ENCODE peak calls at places on chromosomes 16 and 17, in six cellular contexts. E is tibial nerve, L is stomach, Q is uterus, T is A549, M is body of pancreas. C is an unnamed sample.

GRCh38 chr17:57407287-57408063 is 151.2 kb downstream of the MSI2 start:
- DNase-seq in M (no peak), Q (no peak), T (no peak), E (no peak), L (peak; percentile 29), C (peak; percentile 69)

GRCh38 chr16:86701286-86701975 is 123.1 kb downstream of the FOXL1 start:
- DNase-seq in M (no peak), L (no peak), E (no peak), T (no peak), Q (no peak), C (no peak)

GRCh38 chr17:77637807-77638182 is 320.7 kb upstream of the TNRC6C start:
- DNase-seq in T (no peak), M (no peak), E (no peak), L (no peak), Q (no peak), C (no peak)

GRCh38 chr17:74768763-74769114 is 7.4 kb downstream of the NAT9 start:
- DNase-seq in Q (no peak), T (no peak), M (no peak), L (no peak), E (no peak), C (no peak)

GRCh38 chr17:35423761-35424160 is 8.5 kb downstream of the SLFN12 start:
- DNase-seq in T (no peak), M (no peak), Q (no peak), E (no peak), L (no peak), C (no peak)

GRCh38 chr17:80854220-80854619 is 137.4 kb upstream of the CHMP6 start:
- DNase-seq in T (no peak), M (no peak), L (no peak), Q (no peak), E (no peak), C (no peak)

GRCh38 chr17:32944248-32945020 is 16.5 kb downstream of the TMEM98 start:
- DNase-seq in M (no peak), L (no peak), T (no peak), E (no peak), Q (no peak), C (no peak)

GRCh38 chr16:27505297-27506236 is 44.1 kb downstream of the GTF3C1 start:
- DNase-seq in L (no peak), Q (no peak), E (no peak), M (no peak), T (no peak), C (peak; percentile 79)

GRCh38 chr16:24537474-24538337 is 1.7 kb upstream of the RBBP6 start:
- DNase-seq in T (peak; percentile 80), M (no peak), L (no peak), Q (no peak), E (no peak), C (no peak)

GRCh38 chr17:62627904-62628603 is 584 bp downstream of the MRC2 start:
- DNase-seq in L (no peak), E (no peak), Q (peak; percentile 85), T (peak; percentile 66), M (no peak), C (peak; percentile 23)

GRCh38 chr17:54117452-54117851 is 294.7 kb downstream of the KIF2B start:
- DNase-seq in Q (no peak), T (no peak), M (no peak), E (no peak), L (no peak), C (no peak)

GRCh38 chr17:46848534-46848933 is 2.8 kb upstream of the WNT9B start:
- DNase-seq in T (no peak), E (no peak), Q (no peak), L (no peak), M (no peak), C (no peak)

GRCh38 chr16:2115591-2115973 is 20.1 kb downstream of the PKD1 start:
- DNase-seq in Q (no peak), L (no peak), E (no peak), T (no peak), M (no peak), C (no peak)

GRCh38 chr16:15041260-15042011 is 14.4 kb downstream of the NTAN1 start:
- DNase-seq in T (no peak), E (peak; percentile 70), Q (peak; percentile 57), M (peak; percentile 57), L (peak; percentile 78), C (peak; percentile 78)

GRCh38 chr16:72677662-72678447 is 370.1 kb downstream of the ZFHX3 start:
- DNase-seq in E (no peak), Q (no peak), L (no peak), M (no peak), T (no peak), C (no peak)

GRCh38 chr16:51465026-51465425 is 314.0 kb upstream of the SALL1 start:
- DNase-seq in L (no peak), E (no peak), Q (no peak), T (no peak), M (no peak), C (no peak)

GRCh38 chr17:39716879-39717536 is 13.3 kb downstream of the MIEN1 start:
- DNase-seq in E (no peak), T (no peak), M (peak; percentile 45), L (peak; percentile 81), Q (no peak), C (peak; percentile 81)

GRCh38 chr16:2971134-2971984 is 2.2 kb downstream of the PAQR4 start:
- DNase-seq in Q (no peak), L (no peak), E (no peak), T (no peak), M (no peak), C (no peak)

GRCh38 chr16:69187891-69188451 is 1.0 kb downstream of the SNTB2 start:
- DNase-seq in T (peak; percentile 34), E (peak; percentile 48), M (peak; percentile 41), Q (peak; percentile 48), L (peak; percentile 43), C (peak; percentile 48)

GRCh38 chr17:13306310-13306962 is 288.6 kb upstream of the ELAC2 start:
- DNase-seq in T (peak; percentile 81), E (no peak), Q (no peak), L (no peak), M (peak; percentile 50), C (no peak)

GRCh38 chr17:71402661-71403141 is 718.1 kb upstream of the SOX9 start:
- DNase-seq in Q (no peak), M (no peak), T (peak; percentile 17), L (no peak), E (no peak), C (no peak)

GRCh38 chr17:7176870-7177209 is 2.3 kb downstream of the ASGR1 start:
- DNase-seq in T (no peak), Q (no peak), M (no peak), L (no peak), E (no peak), C (no peak)
- H3K4me3 ChIP-seq in T (peak overlapping the region; percentile 54), Q (no peak overlapping the region), M (no peak overlapping the region), L (peak overlapping the region; percentile 24), E (no peak overlapping the region), C (no peak overlapping the region)

DNA sequence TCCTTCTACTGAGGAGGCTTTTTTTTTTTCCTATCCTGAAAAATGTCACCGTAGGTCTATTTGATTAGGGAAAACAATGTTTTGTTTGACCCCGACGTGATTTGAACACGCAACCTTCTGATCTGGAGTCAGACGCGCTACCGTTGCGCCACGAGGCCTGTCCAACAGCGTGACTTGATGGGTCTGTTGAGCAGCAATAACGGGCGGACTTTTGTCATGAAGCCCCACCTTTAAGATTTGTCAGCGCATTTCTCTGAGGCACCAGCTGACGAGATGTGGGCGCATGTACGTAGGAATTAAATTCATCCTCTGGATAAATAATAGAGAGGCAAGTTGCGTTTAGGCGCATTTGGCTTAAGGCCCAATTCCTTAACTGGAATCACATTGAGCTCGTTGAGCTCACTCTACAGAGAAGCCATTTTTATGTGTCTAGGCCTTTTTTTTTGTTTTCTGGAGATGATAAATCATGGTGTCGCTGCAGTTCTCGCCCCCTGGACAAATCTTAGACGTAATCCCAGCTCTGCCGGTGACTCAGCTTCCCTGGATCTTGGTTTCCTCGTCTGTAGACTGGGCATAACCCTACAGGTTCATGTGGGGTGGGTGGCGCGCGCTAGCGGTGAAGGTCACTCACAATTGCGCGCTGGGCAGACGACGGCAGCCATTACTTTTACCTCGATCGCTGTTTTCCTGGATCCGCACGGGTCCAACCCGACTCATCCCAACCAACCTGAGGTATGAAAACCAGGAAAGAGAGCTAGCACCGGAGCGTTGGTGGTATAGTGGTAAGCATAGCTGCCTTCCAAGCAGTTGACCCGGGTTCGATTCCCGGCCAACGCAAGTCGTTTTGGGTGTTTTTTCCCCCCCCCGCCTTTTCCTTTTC is 10.6 kb upstream of the AURKB start:
- DNase-seq in Q (peak; percentile 95), T (peak; percentile 97), E (peak; percentile 99), L (peak; percentile 90), M (peak; percentile 92), C (peak; percentile 94)
- TF ChIP-seq POLR2A in Q (peak; percentile 20), T (peak; percentile 33), E (no peak), L (peak; percentile 17), M (no peak), C (no peak)

GRCh38 chr17:48240122-48240521 is 132.6 kb downstream of the SNX11 start:
- DNase-seq in L (no peak), T (no peak), Q (no peak), M (no peak), E (no peak), C (no peak)

GRCh38 chr17:48241770-48242497 is 134.4 kb downstream of the SNX11 start:
- DNase-seq in E (no peak), T (no peak), M (no peak), Q (no peak), L (no peak), C (no peak)

GRCh38 chr17:48239603-48239995 is 132.0 kb downstream of the SNX11 start:
- DNase-seq in Q (no peak), T (no peak), E (no peak), M (no peak), L (no peak), C (no peak)

GRCh38 chr17:48240562-48241130 is 133.1 kb downstream of the SNX11 start:
- DNase-seq in T (peak; percentile 70), L (no peak), Q (no peak), E (no peak), M (no peak), C (no peak)

GRCh38 chr17:48241131-48241591 is 133.6 kb downstream of the SNX11 start:
- DNase-seq in Q (peak; percentile 15), T (peak; percentile 90), M (peak; percentile 14), E (peak; percentile 7), L (no peak), C (no peak)
- H3K4me3 ChIP-seq in Q (no peak overlapping the region), T (no peak overlapping the region), M (no peak overlapping the region), E (no peak overlapping the region), L (no peak overlapping the region), C (no peak overlapping the region)

DNA sequence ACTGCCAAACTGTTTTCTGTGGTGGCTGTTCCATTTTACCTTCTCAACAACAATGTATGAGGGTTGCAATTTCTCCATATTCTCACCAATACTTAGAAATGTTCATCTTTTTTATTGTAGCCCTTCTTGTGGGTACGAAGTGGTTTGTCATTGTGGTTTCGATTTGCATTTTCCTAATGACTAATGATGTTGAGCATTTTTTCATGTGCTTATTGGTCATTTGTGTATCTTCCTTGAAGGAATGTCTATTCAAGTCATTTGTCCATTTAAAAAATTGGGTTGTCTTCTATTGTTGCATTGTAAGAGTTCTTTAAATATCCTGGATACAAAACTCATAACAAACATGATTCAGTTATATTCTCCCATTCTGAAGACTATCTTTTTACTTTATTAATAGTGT is 47.5 kb upstream of the CCL2 start:
- DNase-seq in T (no peak), L (no peak), M (no peak), Q (no peak), E (no peak), C (no peak)
- TF ChIP-seq POLR2A in T (no peak), L (no peak), M (no peak), Q (no peak), E (no peak), C (no peak)